ENCODE peak calls at places on chromosomes 4 and X, in five cellular contexts. One of them, this sample, is unnamed.

GRCh38 chr4:141376769-141377168 is 156.1 kb downstream of the ZNF330 start:
- DNase-seq in head of caudate nucleus: no peak
- DNase-seq in left cardiac atrium: no peak
- DNase-seq in effector memory CD4-positive, alpha-beta T cell: no peak
- DNase-seq in frontal cortex: no peak
- DNase-seq in this sample: no peak

GRCh38 chr4:102759835-102760644 is 728 bp downstream of the MANBA start:
- DNase-seq in head of caudate nucleus: peak; percentile 39
- DNase-seq in left cardiac atrium: no peak
- DNase-seq in effector memory CD4-positive, alpha-beta T cell: peak; percentile 41
- DNase-seq in frontal cortex: peak; percentile 46
- DNase-seq in this sample: peak; percentile 38

GRCh38 chr4:4668355-4669210 is 126.7 kb upstream of the STX18 start:
- DNase-seq in head of caudate nucleus: no peak
- DNase-seq in left cardiac atrium: no peak
- DNase-seq in effector memory CD4-positive, alpha-beta T cell: no peak
- DNase-seq in frontal cortex: no peak
- DNase-seq in this sample: no peak

GRCh38 chr4:8817081-8817812 is 54.4 kb downstream of the HMX1 start:
- DNase-seq in head of caudate nucleus: no peak
- DNase-seq in left cardiac atrium: no peak
- DNase-seq in effector memory CD4-positive, alpha-beta T cell: no peak
- DNase-seq in frontal cortex: no peak
- DNase-seq in this sample: no peak

GRCh38 chr4:90845777-90846176 is 718.6 kb downstream of the CCSER1 start:
- DNase-seq in head of caudate nucleus: no peak
- DNase-seq in left cardiac atrium: no peak
- DNase-seq in effector memory CD4-positive, alpha-beta T cell: no peak
- DNase-seq in frontal cortex: no peak
- DNase-seq in this sample: no peak

GRCh38 chr4:174503079-174503724 is 19.1 kb downstream of the HPGD start:
- DNase-seq in head of caudate nucleus: no peak
- DNase-seq in left cardiac atrium: no peak
- DNase-seq in effector memory CD4-positive, alpha-beta T cell: no peak
- DNase-seq in frontal cortex: no peak
- DNase-seq in this sample: no peak

GRCh38 chr4:1664141-1664540 is 20.0 kb downstream of the FAM53A start:
- DNase-seq in head of caudate nucleus: no peak
- DNase-seq in left cardiac atrium: no peak
- DNase-seq in effector memory CD4-positive, alpha-beta T cell: no peak
- DNase-seq in frontal cortex: no peak
- DNase-seq in this sample: no peak

GRCh38 chrX:16839852-16840460 is 30.2 kb downstream of the RBBP7 start:
- DNase-seq in head of caudate nucleus: peak; percentile 85
- DNase-seq in left cardiac atrium: no peak
- DNase-seq in effector memory CD4-positive, alpha-beta T cell: no peak
- DNase-seq in frontal cortex: no peak
- DNase-seq in this sample: no peak

GRCh38 chr4:97646997-97647396 is 496.3 kb downstream of the STPG2 start:
- DNase-seq in head of caudate nucleus: no peak
- DNase-seq in left cardiac atrium: peak; percentile 26
- DNase-seq in effector memory CD4-positive, alpha-beta T cell: no peak
- DNase-seq in frontal cortex: no peak
- DNase-seq in this sample: no peak

GRCh38 chr4:104989363-104989762 is 157.3 kb upstream of the TET2 start:
- DNase-seq in head of caudate nucleus: no peak
- DNase-seq in left cardiac atrium: no peak
- DNase-seq in effector memory CD4-positive, alpha-beta T cell: no peak
- DNase-seq in frontal cortex: no peak
- DNase-seq in this sample: no peak

GRCh38 chr4:119493419-119493818 is 135.2 kb downstream of the PDE5A start:
- DNase-seq in head of caudate nucleus: no peak
- DNase-seq in left cardiac atrium: no peak
- DNase-seq in effector memory CD4-positive, alpha-beta T cell: no peak
- DNase-seq in frontal cortex: no peak
- DNase-seq in this sample: no peak

GRCh38 chr4:111639876-111640275 is 505.4 kb upstream of the FAM241A start:
- DNase-seq in head of caudate nucleus: no peak
- DNase-seq in left cardiac atrium: no peak
- DNase-seq in effector memory CD4-positive, alpha-beta T cell: no peak
- DNase-seq in frontal cortex: no peak
- DNase-seq in this sample: no peak

GRCh38 chr4:114922582-114922912 is 190.9 kb downstream of the NDST4 start:
- DNase-seq in head of caudate nucleus: no peak
- DNase-seq in left cardiac atrium: no peak
- DNase-seq in effector memory CD4-positive, alpha-beta T cell: no peak
- DNase-seq in frontal cortex: no peak
- DNase-seq in this sample: no peak

GRCh38 chr4:151276787-151277557 is at the start of gene PRSS48:
- DNase-seq in head of caudate nucleus: peak; percentile 91
- DNase-seq in left cardiac atrium: peak; percentile 56
- DNase-seq in effector memory CD4-positive, alpha-beta T cell: no peak
- DNase-seq in frontal cortex: no peak
- DNase-seq in this sample: no peak

This sample was measured in CD8-positive, alpha-beta memory T cell.